ENCODE peak calls at places on chromosome 1, in ten cellular contexts. One of them, this sample, is unnamed.

GRCh38 chr1:87986154-87986914 is 657.7 kb downstream of the LMO4 start:
- DNase-seq in HL-60: no peak
- DNase-seq in heart right ventricle: no peak
- DNase-seq in right atrium auricular region: no peak
- DNase-seq in left ventricle myocardium inferior: no peak
- DNase-seq in mucosa of descending colon: no peak
- DNase-seq in fibroblast of lung: no peak
- DNase-seq in HCT116: no peak
- DNase-seq in thyroid gland: no peak
- DNase-seq in stomach: no peak
- DNase-seq in this sample: no peak

GRCh38 chr1:209249280-209249670 is 334.2 kb upstream of the CAMK1G start:
- DNase-seq in mucosa of descending colon: no peak
- DNase-seq in right atrium auricular region: no peak
- DNase-seq in stomach: no peak
- DNase-seq in HL-60: no peak
- DNase-seq in thyroid gland: no peak
- DNase-seq in left ventricle myocardium inferior: no peak
- DNase-seq in HCT116: no peak
- DNase-seq in fibroblast of lung: no peak
- DNase-seq in heart right ventricle: no peak
- DNase-seq in this sample: no peak

GRCh38 chr1:8817413-8818324 is at the start of gene RERE:
- DNase-seq in left ventricle myocardium inferior: peak
- DNase-seq in stomach: peak
- DNase-seq in thyroid gland: peak
- DNase-seq in right atrium auricular region: peak
- DNase-seq in fibroblast of lung: peak
- DNase-seq in heart right ventricle: peak
- DNase-seq in HL-60: peak
- DNase-seq in HCT116: peak
- DNase-seq in mucosa of descending colon: peak
- DNase-seq in this sample: peak

GRCh38 chr1:85576642-85577420 is 3.7 kb upstream of the CCN1 start:
- DNase-seq in mucosa of descending colon: peak
- DNase-seq in HCT116: peak
- DNase-seq in heart right ventricle: peak
- DNase-seq in left ventricle myocardium inferior: peak
- DNase-seq in HL-60: peak
- DNase-seq in fibroblast of lung: peak
- DNase-seq in right atrium auricular region: peak
- DNase-seq in stomach: peak
- DNase-seq in thyroid gland: peak
- DNase-seq in this sample: peak

GRCh38 chr1:1274299-1274930 is 761 bp upstream of the UBE2J2 start:
- DNase-seq in stomach: no peak
- DNase-seq in HL-60: no peak
- DNase-seq in fibroblast of lung: no peak
- DNase-seq in heart right ventricle: peak
- DNase-seq in HCT116: no peak
- DNase-seq in thyroid gland: no peak
- DNase-seq in right atrium auricular region: no peak
- DNase-seq in left ventricle myocardium inferior: no peak
- DNase-seq in mucosa of descending colon: no peak
- DNase-seq in this sample: no peak

GRCh38 chr1:71785470-71785869 is 496.9 kb downstream of the NEGR1 start:
- DNase-seq in thyroid gland: no peak
- DNase-seq in stomach: no peak
- DNase-seq in right atrium auricular region: no peak
- DNase-seq in left ventricle myocardium inferior: no peak
- DNase-seq in mucosa of descending colon: no peak
- DNase-seq in heart right ventricle: no peak
- DNase-seq in HL-60: no peak
- DNase-seq in HCT116: no peak
- DNase-seq in fibroblast of lung: peak
- DNase-seq in this sample: no peak

GRCh38 chr1:62288669-62289068 is 30.6 kb downstream of the KANK4 start:
- DNase-seq in HL-60: no peak
- DNase-seq in left ventricle myocardium inferior: no peak
- DNase-seq in right atrium auricular region: no peak
- DNase-seq in mucosa of descending colon: no peak
- DNase-seq in heart right ventricle: no peak
- DNase-seq in HCT116: no peak
- DNase-seq in fibroblast of lung: no peak
- DNase-seq in stomach: no peak
- DNase-seq in thyroid gland: no peak
- DNase-seq in this sample: no peak

GRCh38 chr1:70038025-70038424 is 167.4 kb downstream of the LRRC40 start:
- DNase-seq in HL-60: no peak
- DNase-seq in right atrium auricular region: no peak
- DNase-seq in HCT116: no peak
- DNase-seq in mucosa of descending colon: no peak
- DNase-seq in fibroblast of lung: no peak
- DNase-seq in thyroid gland: no peak
- DNase-seq in stomach: no peak
- DNase-seq in heart right ventricle: no peak
- DNase-seq in left ventricle myocardium inferior: no peak
- DNase-seq in this sample: no peak

GRCh38 chr1:211135342-211135950 is 1.5 kb upstream of the KCNH1 start:
- DNase-seq in HL-60: peak
- DNase-seq in fibroblast of lung: peak
- DNase-seq in HCT116: peak
- DNase-seq in left ventricle myocardium inferior: no peak
- DNase-seq in thyroid gland: no peak
- DNase-seq in stomach: no peak
- DNase-seq in right atrium auricular region: no peak
- DNase-seq in mucosa of descending colon: no peak
- DNase-seq in heart right ventricle: no peak
- DNase-seq in this sample: peak

GRCh38 chr1:221608835-221609320 is 133.0 kb downstream of the DUSP10 start:
- DNase-seq in stomach: no peak
- DNase-seq in heart right ventricle: no peak
- DNase-seq in thyroid gland: no peak
- DNase-seq in mucosa of descending colon: no peak
- DNase-seq in HL-60: no peak
- DNase-seq in left ventricle myocardium inferior: no peak
- DNase-seq in fibroblast of lung: peak
- DNase-seq in right atrium auricular region: no peak
- DNase-seq in HCT116: no peak
- DNase-seq in this sample: no peak

GRCh38 chr1:10424034-10424433 is 6.2 kb upstream of the CENPS start:
- DNase-seq in HL-60: no peak
- DNase-seq in mucosa of descending colon: no peak
- DNase-seq in stomach: no peak
- DNase-seq in HCT116: no peak
- DNase-seq in thyroid gland: no peak
- DNase-seq in fibroblast of lung: peak
- DNase-seq in right atrium auricular region: no peak
- DNase-seq in heart right ventricle: peak
- DNase-seq in left ventricle myocardium inferior: peak
- DNase-seq in this sample: no peak

DNA sequence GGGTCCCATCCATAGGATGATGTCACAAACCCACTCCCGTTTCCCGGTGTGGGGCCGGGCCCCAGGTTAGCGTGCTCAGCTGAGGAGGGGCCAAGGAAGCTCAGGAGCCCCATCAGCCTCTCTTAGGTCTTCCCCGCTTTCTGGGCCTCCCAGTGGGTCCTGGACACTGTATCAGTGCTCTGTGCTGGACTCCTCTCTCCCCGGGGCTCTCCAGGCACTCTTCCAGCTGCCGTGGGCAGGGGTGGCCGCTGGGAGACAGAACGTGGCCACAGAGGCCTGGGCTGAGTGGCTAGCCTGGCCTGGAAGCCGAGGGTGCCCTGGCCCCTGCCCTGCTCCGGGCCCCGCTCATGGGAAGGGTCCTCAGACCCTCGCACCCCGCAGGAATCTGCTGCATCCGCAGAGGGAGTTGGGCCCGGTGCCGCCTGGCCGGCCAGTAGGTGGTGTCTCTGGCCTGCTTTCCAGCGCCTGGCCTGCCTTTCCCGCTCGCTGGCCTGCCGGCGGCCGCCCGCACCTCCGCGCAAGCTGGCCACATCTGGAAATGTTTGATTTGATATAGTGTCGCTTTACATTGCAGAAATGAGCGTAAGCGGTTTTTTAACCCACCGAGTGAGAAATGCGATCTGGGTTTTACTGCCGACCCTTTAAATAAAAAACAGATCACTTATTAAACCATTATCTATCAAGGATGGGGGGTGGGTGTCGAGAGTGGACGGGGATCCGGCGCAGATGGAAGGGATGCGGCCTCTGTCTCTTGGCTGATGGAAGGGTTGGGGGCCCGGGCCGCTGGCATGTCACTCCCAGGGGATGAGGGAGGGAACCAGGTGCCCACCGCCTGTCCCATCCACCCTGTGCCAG is 74.4 kb upstream of the TTC34 start:
- DNase-seq in heart right ventricle: peak
- DNase-seq in mucosa of descending colon: no peak
- DNase-seq in right atrium auricular region: no peak
- DNase-seq in stomach: peak
- DNase-seq in thyroid gland: peak
- DNase-seq in HCT116: no peak
- DNase-seq in HL-60: no peak
- DNase-seq in fibroblast of lung: no peak
- DNase-seq in left ventricle myocardium inferior: peak
- DNase-seq in this sample: no peak
- TF ChIP-seq CTCF in heart right ventricle: peak
- TF ChIP-seq CTCF in mucosa of descending colon: no peak
- TF ChIP-seq CTCF in right atrium auricular region: peak
- TF ChIP-seq CTCF in stomach: no peak
- TF ChIP-seq CTCF in thyroid gland: no peak
- TF ChIP-seq CTCF in HCT116: no peak
- TF ChIP-seq CTCF in HL-60: no peak
- TF ChIP-seq CTCF in fibroblast of lung: peak
- TF ChIP-seq CTCF in left ventricle myocardium inferior: peak
- TF ChIP-seq CTCF in this sample: peak

GRCh38 chr1:171313835-171314320 is at the start of gene FMO4:
- DNase-seq in fibroblast of lung: peak
- DNase-seq in mucosa of descending colon: peak
- DNase-seq in HL-60: peak
- DNase-seq in HCT116: peak
- DNase-seq in right atrium auricular region: peak
- DNase-seq in thyroid gland: peak
- DNase-seq in stomach: peak
- DNase-seq in left ventricle myocardium inferior: peak
- DNase-seq in heart right ventricle: peak
- DNase-seq in this sample: peak
- H3K4me3 ChIP-seq in fibroblast of lung: peak
- H3K4me3 ChIP-seq in mucosa of descending colon: no peak
- H3K4me3 ChIP-seq in HL-60: no peak
- H3K4me3 ChIP-seq in HCT116: peak
- H3K4me3 ChIP-seq in right atrium auricular region: peak
- H3K4me3 ChIP-seq in thyroid gland: no peak
- H3K4me3 ChIP-seq in stomach: peak
- H3K4me3 ChIP-seq in left ventricle myocardium inferior: peak
- H3K4me3 ChIP-seq in heart right ventricle: peak
- H3K4me3 ChIP-seq in this sample: no peak

DNA sequence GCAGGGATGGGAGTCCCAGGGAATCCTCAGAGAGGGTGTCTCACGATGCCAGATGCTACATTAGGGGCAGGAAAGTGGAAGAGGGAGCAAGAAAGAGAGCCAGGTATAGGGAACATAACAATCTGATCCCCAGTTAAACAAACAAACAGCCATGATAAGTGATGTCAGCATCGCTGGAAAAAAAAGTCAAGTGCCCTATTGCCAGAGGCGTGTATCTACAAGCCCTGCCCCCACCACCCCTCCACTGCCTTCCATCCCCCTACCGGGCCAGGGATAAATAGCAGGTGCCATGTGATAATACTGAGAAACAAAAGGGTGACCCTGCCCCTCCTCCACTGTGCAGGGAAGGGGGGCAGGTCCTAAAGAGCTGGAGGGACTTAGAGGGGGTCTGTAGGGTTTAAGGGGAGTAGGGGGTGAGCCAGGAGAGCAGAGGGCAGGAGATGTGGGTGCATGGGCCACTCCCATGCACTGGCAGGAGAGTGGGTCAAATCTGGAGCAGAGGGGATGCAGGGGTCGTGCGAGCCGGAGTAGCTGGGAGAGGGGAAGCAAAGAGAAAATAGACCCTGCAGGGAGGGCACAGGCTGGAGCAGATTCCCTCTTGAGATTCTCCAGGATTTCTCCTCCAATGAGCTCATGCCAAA is 3.4 kb downstream of the SLC26A9 start:
- DNase-seq in thyroid gland: peak
- DNase-seq in heart right ventricle: no peak
- DNase-seq in fibroblast of lung: no peak
- DNase-seq in right atrium auricular region: no peak
- DNase-seq in HL-60: peak
- DNase-seq in left ventricle myocardium inferior: no peak
- DNase-seq in mucosa of descending colon: no peak
- DNase-seq in stomach: peak
- DNase-seq in HCT116: peak
- DNase-seq in this sample: no peak
- TF ChIP-seq CTCF in thyroid gland: no peak
- TF ChIP-seq CTCF in heart right ventricle: no peak
- TF ChIP-seq CTCF in fibroblast of lung: no peak
- TF ChIP-seq CTCF in right atrium auricular region: no peak
- TF ChIP-seq CTCF in HL-60: no peak
- TF ChIP-seq CTCF in left ventricle myocardium inferior: peak
- TF ChIP-seq CTCF in mucosa of descending colon: no peak
- TF ChIP-seq CTCF in stomach: no peak
- TF ChIP-seq CTCF in HCT116: no peak
- TF ChIP-seq CTCF in this sample: peak

GRCh38 chr1:161114556-161114955 is 3.3 kb downstream of the PFDN2 start:
- DNase-seq in mucosa of descending colon: no peak
- DNase-seq in HL-60: no peak
- DNase-seq in left ventricle myocardium inferior: no peak
- DNase-seq in HCT116: no peak
- DNase-seq in heart right ventricle: no peak
- DNase-seq in stomach: no peak
- DNase-seq in thyroid gland: no peak
- DNase-seq in right atrium auricular region: no peak
- DNase-seq in fibroblast of lung: no peak
- DNase-seq in this sample: no peak

GRCh38 chr1:161119017-161119378 is 1.1 kb downstream of the NIT1 start:
- DNase-seq in fibroblast of lung: no peak
- DNase-seq in heart right ventricle: peak
- DNase-seq in thyroid gland: peak
- DNase-seq in mucosa of descending colon: peak
- DNase-seq in HCT116: no peak
- DNase-seq in stomach: peak
- DNase-seq in left ventricle myocardium inferior: peak
- DNase-seq in HL-60: no peak
- DNase-seq in right atrium auricular region: no peak
- DNase-seq in this sample: no peak

GRCh38 chr1:161117681-161118581 is at the start of the genes NIT1 and PFDN2:
- DNase-seq in stomach: peak
- DNase-seq in fibroblast of lung: peak
- DNase-seq in right atrium auricular region: peak
- DNase-seq in heart right ventricle: peak
- DNase-seq in thyroid gland: peak
- DNase-seq in left ventricle myocardium inferior: peak
- DNase-seq in mucosa of descending colon: peak
- DNase-seq in HL-60: peak
- DNase-seq in HCT116: peak
- DNase-seq in this sample: no peak

GRCh38 chr1:161115132-161115711 is 2.6 kb downstream of the PFDN2 start:
- DNase-seq in HCT116: peak
- DNase-seq in heart right ventricle: no peak
- DNase-seq in thyroid gland: no peak
- DNase-seq in stomach: no peak
- DNase-seq in left ventricle myocardium inferior: no peak
- DNase-seq in fibroblast of lung: peak
- DNase-seq in HL-60: peak
- DNase-seq in right atrium auricular region: no peak
- DNase-seq in mucosa of descending colon: no peak
- DNase-seq in this sample: no peak

GRCh38 chr1:161113915-161114314 is 3.9 kb downstream of the PFDN2 start:
- DNase-seq in thyroid gland: no peak
- DNase-seq in HCT116: no peak
- DNase-seq in HL-60: no peak
- DNase-seq in mucosa of descending colon: no peak
- DNase-seq in left ventricle myocardium inferior: no peak
- DNase-seq in fibroblast of lung: no peak
- DNase-seq in right atrium auricular region: no peak
- DNase-seq in heart right ventricle: no peak
- DNase-seq in stomach: no peak
- DNase-seq in this sample: no peak
- H3K4me3 ChIP-seq in thyroid gland: no peak
- H3K4me3 ChIP-seq in HCT116: no peak
- H3K4me3 ChIP-seq in HL-60: no peak
- H3K4me3 ChIP-seq in mucosa of descending colon: no peak
- H3K4me3 ChIP-seq in left ventricle myocardium inferior: no peak
- H3K4me3 ChIP-seq in fibroblast of lung: no peak
- H3K4me3 ChIP-seq in right atrium auricular region: no peak
- H3K4me3 ChIP-seq in heart right ventricle: no peak
- H3K4me3 ChIP-seq in stomach: no peak
- H3K4me3 ChIP-seq in this sample: no peak